ENCODE peak calls at places on chromosomes 3 and 15, in six cellular contexts. O is adrenal gland, R is endodermal cell, K is sigmoid colon, Z is left lung, G is testis. E is an unnamed sample.

GRCh38 chr3:170728181-170728580 is 141.8 kb downstream of the RPL22L1 start:
- DNase-seq in O (no peak), R (no peak), K (no peak), Z (no peak), G (no peak), E (no peak)

GRCh38 chr3:167958141-167958540 is 137.6 kb downstream of the GOLIM4 start:
- DNase-seq in O (no peak), R (no peak), K (no peak), Z (no peak), G (no peak), E (no peak)

GRCh38 chr3:117997201-117998049 is 1037.2 kb downstream of the IGSF11 start:
- DNase-seq in O (peak; percentile 95), R (peak; percentile 95), K (peak; percentile 90), Z (peak; percentile 71), G (peak; percentile 94), E (peak; percentile 67)

GRCh38 chr15:48059786-48060185 is 61.0 kb upstream of the SLC24A5 start:
- DNase-seq in O (no peak), R (no peak), K (no peak), Z (peak; percentile 43), G (peak; percentile 40), E (no peak)

GRCh38 chr3:152198655-152199054 is 70.1 kb upstream of the MBNL1 start:
- DNase-seq in O (no peak), R (no peak), K (no peak), Z (no peak), G (no peak), E (no peak)

GRCh38 chr3:64345351-64345750 is 120.1 kb upstream of the PRICKLE2 start:
- DNase-seq in O (no peak), R (no peak), K (peak; percentile 69), Z (no peak), G (peak; percentile 45), E (no peak)

GRCh38 chr15:34726407-34727100 is 28.2 kb downstream of the GJD2 start:
- DNase-seq in O (no peak), R (no peak), K (no peak), Z (no peak), G (no peak), E (peak; percentile 26)

GRCh38 chr3:34650131-34650530 is 851.7 kb downstream of the PDCD6IP start:
- DNase-seq in O (peak; percentile 51), R (no peak), K (no peak), Z (no peak), G (no peak), E (no peak)

GRCh38 chr15:62079594-62079993 is 12.8 kb downstream of the C2CD4A start:
- DNase-seq in O (no peak), R (no peak), K (no peak), Z (no peak), G (no peak), E (no peak)

GRCh38 chr15:31331389-31331788 is 4.8 kb downstream of the KLF13 start:
- DNase-seq in O (no peak), R (no peak), K (no peak), Z (no peak), G (no peak), E (no peak)

GRCh38 chr3:13537926-13538325 is 11.0 kb upstream of the FBLN2 start:
- DNase-seq in O (no peak), R (no peak), K (peak; percentile 69), Z (no peak), G (no peak), E (no peak)

GRCh38 chr3:184511741-184512140 is 49.8 kb upstream of the EPHB3 start:
- DNase-seq in O (no peak), R (no peak), K (no peak), Z (no peak), G (no peak), E (no peak)

GRCh38 chr15:70358871-70359647 is 261.3 kb upstream of the TLE3 start:
- DNase-seq in O (no peak), R (peak; percentile 36), K (no peak), Z (no peak), G (no peak), E (no peak)

GRCh38 chr3:148727242-148727641 is 29.5 kb downstream of the AGTR1 start:
- DNase-seq in O (peak; percentile 81), R (peak; percentile 84), K (no peak), Z (no peak), G (peak; percentile 70), E (peak; percentile 50)

GRCh38 chr3:187878776-187879524 is 133.7 kb upstream of the BCL6 start:
- DNase-seq in O (no peak), R (no peak), K (no peak), Z (no peak), G (no peak), E (no peak)

GRCh38 chr3:171788546-171789351 is 21.5 kb downstream of the PLD1 start:
- DNase-seq in O (no peak), R (no peak), K (no peak), Z (no peak), G (no peak), E (no peak)

GRCh38 chr3:46936733-46937250 is 39.8 kb downstream of the CCDC12 start:
- DNase-seq in O (no peak), R (no peak), K (peak; percentile 59), Z (peak; percentile 22), G (no peak), E (no peak)

GRCh38 chr15:63381301-63382192 is at the start of gene CA12:
- DNase-seq in O (no peak), R (peak; percentile 85), K (peak; percentile 51), Z (no peak), G (peak; percentile 33), E (peak; percentile 83)

GRCh38 chr15:100330629-100331215 is 11.1 kb downstream of the ADAMTS17 start:
- DNase-seq in O (no peak), R (no peak), K (no peak), Z (no peak), G (no peak), E (no peak)
- H3K4me3 ChIP-seq in O (no peak overlapping the region), R (no peak overlapping the region), K (no peak overlapping the region), Z (no peak overlapping the region), G (no peak overlapping the region), E (no peak overlapping the region)

DNA sequence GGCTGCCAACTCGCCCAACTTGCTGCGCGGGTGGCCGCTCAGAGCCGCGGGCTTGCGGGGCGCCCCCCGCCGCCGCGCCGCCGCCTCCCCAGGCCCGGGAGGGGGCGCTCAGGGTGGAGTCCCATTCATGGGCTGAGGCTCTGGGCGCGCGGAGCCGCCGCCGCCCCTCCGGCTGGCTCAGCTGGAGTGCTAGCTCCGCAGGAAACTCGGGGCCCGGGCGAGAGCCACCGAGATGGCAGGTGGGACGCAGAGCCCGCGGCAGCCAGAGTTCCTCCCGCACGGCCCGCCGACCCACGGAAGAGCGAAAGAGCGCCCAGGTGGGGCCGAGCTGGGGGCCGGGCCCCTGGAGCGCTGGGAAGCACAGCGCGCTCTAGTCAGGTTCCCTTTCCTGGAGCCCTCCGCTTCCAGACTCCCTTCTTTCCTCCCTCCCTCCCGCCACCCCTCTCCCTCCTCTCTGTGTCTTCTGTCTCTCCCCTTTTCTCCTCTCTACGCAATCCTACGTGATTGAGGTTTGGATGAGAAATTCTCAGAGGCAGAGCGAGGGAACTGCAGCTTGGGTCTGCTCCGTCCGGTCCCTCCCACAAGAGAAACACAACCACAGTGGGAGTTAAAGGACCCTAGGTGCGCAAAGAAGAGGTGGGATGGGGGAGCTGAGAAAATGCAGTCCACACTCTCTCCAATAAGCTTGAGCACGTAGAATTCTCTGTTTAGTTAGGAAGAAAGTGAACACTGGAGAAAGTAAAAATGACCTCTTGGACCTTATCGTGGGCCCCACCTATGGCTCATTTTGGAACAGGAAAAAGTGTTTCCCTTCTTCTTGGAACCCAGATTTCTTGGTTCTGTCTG is 317.3 kb downstream of the FGF12 start:
- DNase-seq in O (peak; percentile 61), R (peak; percentile 81), K (no peak), Z (no peak), G (peak; percentile 19), E (peak; percentile 57)
- H3K27me3 ChIP-seq in O (peaks cover 6% of the 10 kb centered on the region), R (peaks cover 36% of the 10 kb centered on the region), K (peaks cover 15% of the 10 kb centered on the region), Z (peaks cover 43% of the 10 kb centered on the region), G (no peaks in the 10 kb centered on the region), E (peaks cover 65% of the 10 kb centered on the region)

GRCh38 chr3:16350041-16350952 is 85.3 kb downstream of the OXNAD1 start:
- DNase-seq in O (no peak), R (no peak), K (no peak), Z (no peak), G (no peak), E (no peak)
- H3K36me3 ChIP-seq in O (no peaks in the 10 kb centered on the region), R (no peaks in the 10 kb centered on the region), K (no peaks in the 10 kb centered on the region), Z (no peaks in the 10 kb centered on the region), G (no peaks in the 10 kb centered on the region), E (no peaks in the 10 kb centered on the region)

GRCh38 chr3:150220791-150221190 is 187.3 kb upstream of the TSC22D2 start:
- DNase-seq in O (no peak), R (no peak), K (no peak), Z (no peak), G (no peak), E (peak; percentile 28)
- H3K4me3 ChIP-seq in O (no peak overlapping the region), R (peak overlapping the region; percentile 37), K (peak overlapping the region; percentile 42), Z (peak overlapping the region; percentile 3), G (peak overlapping the region; percentile 33), E (peak overlapping the region; percentile 40)

GRCh38 chr15:98123297-98123696 is 162.8 kb downstream of the ARRDC4 start:
- DNase-seq in O (peak; percentile 54), R (no peak), K (no peak), Z (no peak), G (no peak), E (no peak)

GRCh38 chr15:98126326-98127090 is 166.0 kb downstream of the ARRDC4 start:
- DNase-seq in O (no peak), R (no peak), K (no peak), Z (no peak), G (no peak), E (no peak)

GRCh38 chr15:98123834-98124233 is 163.3 kb downstream of the ARRDC4 start:
- DNase-seq in O (no peak), R (no peak), K (no peak), Z (no peak), G (no peak), E (no peak)

GRCh38 chr15:98121957-98122356 is 161.5 kb downstream of the ARRDC4 start:
- DNase-seq in O (no peak), R (no peak), K (peak; percentile 71), Z (no peak), G (no peak), E (no peak)

DNA sequence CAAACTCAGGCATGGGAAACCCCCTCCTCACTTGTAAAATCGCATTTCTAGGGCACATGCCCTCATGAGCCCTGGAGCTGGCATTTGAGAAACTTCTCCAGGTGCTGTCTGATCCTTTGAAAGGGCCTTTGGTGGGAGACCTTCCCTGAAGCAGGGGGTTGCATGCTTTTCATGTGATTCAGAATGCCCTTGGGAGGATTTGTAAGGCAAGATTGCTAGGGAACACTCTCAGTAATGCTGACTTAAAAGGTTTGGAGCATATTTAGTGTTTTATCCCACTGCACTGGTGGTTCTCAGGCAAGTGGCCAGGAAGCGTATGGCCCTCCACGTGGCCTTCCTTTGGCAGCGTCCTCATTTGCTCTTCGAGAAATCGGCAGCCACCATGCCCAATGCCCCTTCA is 164.1 kb downstream of the ARRDC4 start:
- DNase-seq in O (no peak), R (no peak), K (no peak), Z (no peak), G (no peak), E (no peak)
- H3K27me3 ChIP-seq in O (peaks cover 4% of the 10 kb centered on the region), R (peaks cover 20% of the 10 kb centered on the region), K (no peaks in the 10 kb centered on the region), Z (no peaks in the 10 kb centered on the region), G (no peaks in the 10 kb centered on the region), E (no peaks in the 10 kb centered on the region)